ENCODE peak calls at places on chromosomes 4 and X, in seven cellular contexts. One of them, this sample, is unnamed. For H3K27me3, the result is how much of the 10 kb centered on the place peaks cover.

GRCh38 chrX:96655947-96656623 is 28.6 kb upstream of the DIAPH2 start:
- DNase-seq in endodermal cell: no peak
- DNase-seq in CD4-positive, alpha-beta T cell: no peak
- DNase-seq in right atrium auricular region: no peak
- DNase-seq in heart right ventricle: no peak
- DNase-seq in left ventricle myocardium inferior: no peak
- DNase-seq in AG04450: no peak
- DNase-seq in this sample: no peak

GRCh38 chrX:71282514-71283408 is 674 bp upstream of the NONO start:
- DNase-seq in right atrium auricular region: no peak
- DNase-seq in AG04450: no peak
- DNase-seq in endodermal cell: no peak
- DNase-seq in heart right ventricle: no peak
- DNase-seq in left ventricle myocardium inferior: no peak
- DNase-seq in CD4-positive, alpha-beta T cell: peak
- DNase-seq in this sample: no peak

GRCh38 chrX:143788265-143788664 is 67.7 kb upstream of the SPANXN2 start:
- DNase-seq in AG04450: no peak
- DNase-seq in CD4-positive, alpha-beta T cell: no peak
- DNase-seq in endodermal cell: no peak
- DNase-seq in right atrium auricular region: no peak
- DNase-seq in left ventricle myocardium inferior: no peak
- DNase-seq in heart right ventricle: no peak
- DNase-seq in this sample: no peak

GRCh38 chrX:51420610-51421009 is 75.8 kb downstream of the NUDT11 start:
- DNase-seq in endodermal cell: no peak
- DNase-seq in heart right ventricle: peak
- DNase-seq in CD4-positive, alpha-beta T cell: peak
- DNase-seq in right atrium auricular region: no peak
- DNase-seq in left ventricle myocardium inferior: no peak
- DNase-seq in AG04450: peak
- DNase-seq in this sample: peak

GRCh38 chr4:78409612-78410202 is 141.9 kb upstream of the ANXA3 start:
- DNase-seq in endodermal cell: no peak
- DNase-seq in heart right ventricle: no peak
- DNase-seq in right atrium auricular region: no peak
- DNase-seq in left ventricle myocardium inferior: no peak
- DNase-seq in AG04450: no peak
- DNase-seq in CD4-positive, alpha-beta T cell: no peak
- DNase-seq in this sample: no peak

GRCh38 chr4:185339941-185340340 is 55.8 kb downstream of the LRP2BP start:
- DNase-seq in right atrium auricular region: no peak
- DNase-seq in endodermal cell: no peak
- DNase-seq in AG04450: no peak
- DNase-seq in CD4-positive, alpha-beta T cell: no peak
- DNase-seq in left ventricle myocardium inferior: no peak
- DNase-seq in heart right ventricle: no peak
- DNase-seq in this sample: no peak

GRCh38 chr4:41709844-41710481 is 38.6 kb downstream of the PHOX2B start:
- DNase-seq in heart right ventricle: no peak
- DNase-seq in CD4-positive, alpha-beta T cell: no peak
- DNase-seq in right atrium auricular region: no peak
- DNase-seq in AG04450: peak
- DNase-seq in endodermal cell: no peak
- DNase-seq in left ventricle myocardium inferior: no peak
- DNase-seq in this sample: no peak

GRCh38 chr4:79237836-79238235 is 88.0 kb downstream of the NAA11 start:
- DNase-seq in CD4-positive, alpha-beta T cell: no peak
- DNase-seq in AG04450: no peak
- DNase-seq in heart right ventricle: no peak
- DNase-seq in right atrium auricular region: no peak
- DNase-seq in endodermal cell: no peak
- DNase-seq in left ventricle myocardium inferior: no peak
- DNase-seq in this sample: no peak

GRCh38 chr4:185134176-185134869 is 8.7 kb upstream of the SLC25A4 start:
- DNase-seq in left ventricle myocardium inferior: no peak
- DNase-seq in CD4-positive, alpha-beta T cell: no peak
- DNase-seq in endodermal cell: no peak
- DNase-seq in AG04450: peak
- DNase-seq in heart right ventricle: no peak
- DNase-seq in right atrium auricular region: no peak
- DNase-seq in this sample: no peak

GRCh38 chrX:39805022-39805421 is 292.7 kb downstream of the BCOR start:
- DNase-seq in heart right ventricle: no peak
- DNase-seq in AG04450: no peak
- DNase-seq in CD4-positive, alpha-beta T cell: no peak
- DNase-seq in right atrium auricular region: no peak
- DNase-seq in endodermal cell: no peak
- DNase-seq in left ventricle myocardium inferior: no peak
- DNase-seq in this sample: no peak
- H3K27me3 ChIP-seq in heart right ventricle: under half
- H3K27me3 ChIP-seq in AG04450: under half
- H3K27me3 ChIP-seq in CD4-positive, alpha-beta T cell: under half
- H3K27me3 ChIP-seq in right atrium auricular region: under half
- H3K27me3 ChIP-seq in endodermal cell: under half
- H3K27me3 ChIP-seq in left ventricle myocardium inferior: under half
- H3K27me3 ChIP-seq in this sample: under half

DNA sequence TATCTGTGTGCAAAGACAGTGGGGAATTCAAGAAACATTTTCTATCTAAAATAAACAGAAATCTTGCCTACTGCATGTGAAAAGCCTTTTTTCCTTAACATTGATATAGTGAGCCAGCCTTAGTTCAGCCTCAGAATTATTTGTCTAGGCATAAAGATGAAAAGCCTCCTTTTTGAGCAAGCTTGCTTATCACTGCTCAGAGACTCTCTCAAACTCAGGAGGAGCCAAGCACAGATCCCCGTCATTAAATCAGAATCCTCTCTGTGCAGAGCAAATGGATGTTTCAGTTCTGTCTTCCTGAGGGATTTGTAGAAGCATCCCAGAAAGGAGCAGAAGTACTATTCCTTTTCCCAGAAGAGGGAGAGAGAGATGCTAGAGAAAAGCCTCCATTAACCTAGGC is 186.8 kb upstream of the LNX1 start:
- DNase-seq in right atrium auricular region: no peak
- DNase-seq in CD4-positive, alpha-beta T cell: no peak
- DNase-seq in AG04450: no peak
- DNase-seq in heart right ventricle: no peak
- DNase-seq in endodermal cell: no peak
- DNase-seq in left ventricle myocardium inferior: no peak
- DNase-seq in this sample: no peak
- TF ChIP-seq CTCF in right atrium auricular region: no peak
- TF ChIP-seq CTCF in CD4-positive, alpha-beta T cell: no peak
- TF ChIP-seq CTCF in AG04450: no peak
- TF ChIP-seq CTCF in heart right ventricle: no peak
- TF ChIP-seq CTCF in endodermal cell: no peak
- TF ChIP-seq CTCF in left ventricle myocardium inferior: no peak
- TF ChIP-seq CTCF in this sample: no peak

GRCh38 chr4:157885785-157886184 is 287.0 kb downstream of the GASK1B start:
- DNase-seq in left ventricle myocardium inferior: no peak
- DNase-seq in endodermal cell: no peak
- DNase-seq in right atrium auricular region: no peak
- DNase-seq in AG04450: no peak
- DNase-seq in CD4-positive, alpha-beta T cell: no peak
- DNase-seq in heart right ventricle: no peak
- DNase-seq in this sample: no peak
- H3K27me3 ChIP-seq in left ventricle myocardium inferior: under half
- H3K27me3 ChIP-seq in endodermal cell: under half
- H3K27me3 ChIP-seq in right atrium auricular region: under half
- H3K27me3 ChIP-seq in AG04450: under half
- H3K27me3 ChIP-seq in CD4-positive, alpha-beta T cell: under half
- H3K27me3 ChIP-seq in heart right ventricle: under half
- H3K27me3 ChIP-seq in this sample: under half

GRCh38 chrX:119391279-119391678 is 7.9 kb upstream of the SLC25A43 start:
- DNase-seq in left ventricle myocardium inferior: no peak
- DNase-seq in right atrium auricular region: no peak
- DNase-seq in AG04450: no peak
- DNase-seq in heart right ventricle: no peak
- DNase-seq in endodermal cell: no peak
- DNase-seq in CD4-positive, alpha-beta T cell: no peak
- DNase-seq in this sample: peak
- TF ChIP-seq CTCF in left ventricle myocardium inferior: no peak
- TF ChIP-seq CTCF in right atrium auricular region: no peak
- TF ChIP-seq CTCF in AG04450: peak
- TF ChIP-seq CTCF in heart right ventricle: no peak
- TF ChIP-seq CTCF in endodermal cell: peak
- TF ChIP-seq CTCF in CD4-positive, alpha-beta T cell: no peak
- TF ChIP-seq CTCF in this sample: peak

GRCh38 chrX:120000490-120001246 is 57.1 kb upstream of the NKAP start:
- DNase-seq in left ventricle myocardium inferior: no peak
- DNase-seq in endodermal cell: peak
- DNase-seq in CD4-positive, alpha-beta T cell: no peak
- DNase-seq in AG04450: no peak
- DNase-seq in right atrium auricular region: no peak
- DNase-seq in heart right ventricle: no peak
- DNase-seq in this sample: no peak

GRCh38 chrX:119997570-119997969 is 54.0 kb upstream of the NKAP start:
- DNase-seq in AG04450: no peak
- DNase-seq in heart right ventricle: no peak
- DNase-seq in left ventricle myocardium inferior: no peak
- DNase-seq in endodermal cell: no peak
- DNase-seq in CD4-positive, alpha-beta T cell: no peak
- DNase-seq in right atrium auricular region: no peak
- DNase-seq in this sample: no peak

GRCh38 chrX:119996600-119997524 is 53.3 kb upstream of the NKAP start:
- DNase-seq in CD4-positive, alpha-beta T cell: no peak
- DNase-seq in endodermal cell: no peak
- DNase-seq in left ventricle myocardium inferior: no peak
- DNase-seq in AG04450: no peak
- DNase-seq in right atrium auricular region: no peak
- DNase-seq in heart right ventricle: no peak
- DNase-seq in this sample: no peak

GRCh38 chrX:120001787-120002186 is 58.2 kb upstream of the NKAP start:
- DNase-seq in endodermal cell: no peak
- DNase-seq in left ventricle myocardium inferior: no peak
- DNase-seq in heart right ventricle: no peak
- DNase-seq in CD4-positive, alpha-beta T cell: no peak
- DNase-seq in AG04450: no peak
- DNase-seq in right atrium auricular region: no peak
- DNase-seq in this sample: no peak

GRCh38 chrX:119999087-119999634 is 55.6 kb upstream of the NKAP start:
- DNase-seq in CD4-positive, alpha-beta T cell: no peak
- DNase-seq in endodermal cell: peak
- DNase-seq in heart right ventricle: no peak
- DNase-seq in left ventricle myocardium inferior: no peak
- DNase-seq in right atrium auricular region: no peak
- DNase-seq in AG04450: no peak
- DNase-seq in this sample: no peak
- H3K27me3 ChIP-seq in CD4-positive, alpha-beta T cell: half or more
- H3K27me3 ChIP-seq in endodermal cell: half or more
- H3K27me3 ChIP-seq in heart right ventricle: half or more
- H3K27me3 ChIP-seq in left ventricle myocardium inferior: half or more
- H3K27me3 ChIP-seq in right atrium auricular region: under half
- H3K27me3 ChIP-seq in AG04450: under half
- H3K27me3 ChIP-seq in this sample: under half

GRCh38 chr4:100421356-100421978 is 96.4 kb downstream of the EMCN start:
- DNase-seq in left ventricle myocardium inferior: no peak
- DNase-seq in CD4-positive, alpha-beta T cell: no peak
- DNase-seq in right atrium auricular region: no peak
- DNase-seq in heart right ventricle: no peak
- DNase-seq in AG04450: no peak
- DNase-seq in endodermal cell: no peak
- DNase-seq in this sample: no peak
- TF ChIP-seq CTCF in left ventricle myocardium inferior: peak
- TF ChIP-seq CTCF in CD4-positive, alpha-beta T cell: peak
- TF ChIP-seq CTCF in right atrium auricular region: peak
- TF ChIP-seq CTCF in heart right ventricle: peak
- TF ChIP-seq CTCF in AG04450: peak
- TF ChIP-seq CTCF in endodermal cell: peak
- TF ChIP-seq CTCF in this sample: peak

GRCh38 chrX:11304829-11305228 is 11.6 kb downstream of the AMELX start:
- DNase-seq in left ventricle myocardium inferior: no peak
- DNase-seq in CD4-positive, alpha-beta T cell: no peak
- DNase-seq in AG04450: no peak
- DNase-seq in heart right ventricle: no peak
- DNase-seq in right atrium auricular region: no peak
- DNase-seq in endodermal cell: peak
- DNase-seq in this sample: no peak
- H3K27me3 ChIP-seq in left ventricle myocardium inferior: under half
- H3K27me3 ChIP-seq in CD4-positive, alpha-beta T cell: under half
- H3K27me3 ChIP-seq in AG04450: under half
- H3K27me3 ChIP-seq in heart right ventricle: under half
- H3K27me3 ChIP-seq in right atrium auricular region: under half
- H3K27me3 ChIP-seq in endodermal cell: under half
- H3K27me3 ChIP-seq in this sample: under half

GRCh38 chrX:21806691-21807090 is 32.7 kb upstream of the MBTPS2 start:
- DNase-seq in CD4-positive, alpha-beta T cell: no peak
- DNase-seq in right atrium auricular region: no peak
- DNase-seq in left ventricle myocardium inferior: no peak
- DNase-seq in AG04450: no peak
- DNase-seq in endodermal cell: no peak
- DNase-seq in heart right ventricle: no peak
- DNase-seq in this sample: no peak

GRCh38 chrX:21802054-21802660 is 37.3 kb upstream of the MBTPS2 start:
- DNase-seq in heart right ventricle: no peak
- DNase-seq in CD4-positive, alpha-beta T cell: no peak
- DNase-seq in right atrium auricular region: no peak
- DNase-seq in AG04450: no peak
- DNase-seq in endodermal cell: no peak
- DNase-seq in left ventricle myocardium inferior: no peak
- DNase-seq in this sample: no peak

GRCh38 chrX:21800344-21800770 is 39.1 kb upstream of the MBTPS2 start:
- DNase-seq in endodermal cell: no peak
- DNase-seq in left ventricle myocardium inferior: no peak
- DNase-seq in CD4-positive, alpha-beta T cell: no peak
- DNase-seq in right atrium auricular region: no peak
- DNase-seq in AG04450: no peak
- DNase-seq in heart right ventricle: no peak
- DNase-seq in this sample: no peak

GRCh38 chrX:21799767-21800166 is 39.6 kb upstream of the MBTPS2 start:
- DNase-seq in right atrium auricular region: no peak
- DNase-seq in CD4-positive, alpha-beta T cell: no peak
- DNase-seq in AG04450: no peak
- DNase-seq in left ventricle myocardium inferior: no peak
- DNase-seq in endodermal cell: no peak
- DNase-seq in heart right ventricle: no peak
- DNase-seq in this sample: no peak

GRCh38 chrX:21802844-21803243 is 36.6 kb upstream of the MBTPS2 start:
- DNase-seq in left ventricle myocardium inferior: no peak
- DNase-seq in endodermal cell: no peak
- DNase-seq in AG04450: no peak
- DNase-seq in CD4-positive, alpha-beta T cell: no peak
- DNase-seq in heart right ventricle: no peak
- DNase-seq in right atrium auricular region: no peak
- DNase-seq in this sample: no peak
- TF ChIP-seq CTCF in left ventricle myocardium inferior: no peak
- TF ChIP-seq CTCF in endodermal cell: no peak
- TF ChIP-seq CTCF in AG04450: no peak
- TF ChIP-seq CTCF in CD4-positive, alpha-beta T cell: no peak
- TF ChIP-seq CTCF in heart right ventricle: no peak
- TF ChIP-seq CTCF in right atrium auricular region: no peak
- TF ChIP-seq CTCF in this sample: no peak

This sample was measured in WERI-Rb-1.